ENCODE peak calls at places on chromosome 6, in nine cellular contexts. One of them, this sample, is unnamed.

GRCh38 chr6:50145125-50145524 is 95.4 kb upstream of the DEFB112 start:
- DNase-seq in MM.1S: no peak
- DNase-seq in astrocyte: no peak
- DNase-seq in hepatocyte: no peak
- DNase-seq in GM23338: peak; percentile 31
- DNase-seq in PC-9: no peak
- DNase-seq in psoas muscle: no peak
- DNase-seq in colonic mucosa: no peak
- DNase-seq in PC-3: peak; percentile 39
- DNase-seq in this sample: no peak

GRCh38 chr6:20334334-20334733 is 67.3 kb upstream of the E2F3 start:
- DNase-seq in PC-3: no peak
- DNase-seq in hepatocyte: no peak
- DNase-seq in colonic mucosa: no peak
- DNase-seq in PC-9: no peak
- DNase-seq in MM.1S: no peak
- DNase-seq in psoas muscle: no peak
- DNase-seq in GM23338: peak; percentile 36
- DNase-seq in astrocyte: no peak
- DNase-seq in this sample: no peak

GRCh38 chr6:6823030-6823429 is 234.5 kb downstream of the LY86 start:
- DNase-seq in PC-3: no peak
- DNase-seq in astrocyte: no peak
- DNase-seq in PC-9: no peak
- DNase-seq in MM.1S: no peak
- DNase-seq in psoas muscle: no peak
- DNase-seq in colonic mucosa: no peak
- DNase-seq in GM23338: no peak
- DNase-seq in hepatocyte: no peak
- DNase-seq in this sample: no peak

GRCh38 chr6:161694995-161695394 is 421.1 kb upstream of the AGPAT4 start:
- DNase-seq in colonic mucosa: no peak
- DNase-seq in PC-3: peak; percentile 44
- DNase-seq in MM.1S: peak; percentile 25
- DNase-seq in psoas muscle: no peak
- DNase-seq in GM23338: peak; percentile 75
- DNase-seq in hepatocyte: no peak
- DNase-seq in astrocyte: peak; percentile 5
- DNase-seq in PC-9: no peak
- DNase-seq in this sample: no peak

GRCh38 chr6:11126876-11127275 is 15.4 kb upstream of the ERVFRD-1 start:
- DNase-seq in colonic mucosa: peak; percentile 10
- DNase-seq in GM23338: no peak
- DNase-seq in PC-9: no peak
- DNase-seq in psoas muscle: no peak
- DNase-seq in MM.1S: no peak
- DNase-seq in PC-3: peak; percentile 32
- DNase-seq in hepatocyte: no peak
- DNase-seq in astrocyte: peak; percentile 52
- DNase-seq in this sample: no peak

GRCh38 chr6:159981171-159981571 is 12.3 kb downstream of the IGF2R start:
- DNase-seq in GM23338: no peak
- DNase-seq in PC-3: no peak
- DNase-seq in colonic mucosa: no peak
- DNase-seq in PC-9: no peak
- DNase-seq in MM.1S: no peak
- DNase-seq in astrocyte: no peak
- DNase-seq in hepatocyte: no peak
- DNase-seq in psoas muscle: no peak
- DNase-seq in this sample: no peak

GRCh38 chr6:140360651-140361050 is 986.2 kb upstream of the CITED2 start:
- DNase-seq in hepatocyte: no peak
- DNase-seq in psoas muscle: no peak
- DNase-seq in MM.1S: no peak
- DNase-seq in astrocyte: peak; percentile 48
- DNase-seq in GM23338: no peak
- DNase-seq in PC-9: no peak
- DNase-seq in colonic mucosa: no peak
- DNase-seq in PC-3: no peak
- DNase-seq in this sample: no peak

GRCh38 chr6:134529921-134530320 is 212.0 kb upstream of the SGK1 start:
- DNase-seq in psoas muscle: no peak
- DNase-seq in colonic mucosa: no peak
- DNase-seq in PC-3: peak; percentile 28
- DNase-seq in hepatocyte: peak; percentile 26
- DNase-seq in GM23338: no peak
- DNase-seq in astrocyte: peak; percentile 63
- DNase-seq in PC-9: peak; percentile 81
- DNase-seq in MM.1S: no peak
- DNase-seq in this sample: no peak

GRCh38 chr6:148407372-148407771 is 64.7 kb downstream of the SASH1 start:
- DNase-seq in colonic mucosa: no peak
- DNase-seq in psoas muscle: peak; percentile 68
- DNase-seq in GM23338: no peak
- DNase-seq in hepatocyte: no peak
- DNase-seq in MM.1S: no peak
- DNase-seq in astrocyte: peak; percentile 97
- DNase-seq in PC-9: peak; percentile 86
- DNase-seq in PC-3: peak; percentile 91
- DNase-seq in this sample: no peak

GRCh38 chr6:129607581-129608186 is 102.3 kb downstream of the ARHGAP18 start:
- DNase-seq in PC-3: no peak
- DNase-seq in MM.1S: peak; percentile 69
- DNase-seq in PC-9: no peak
- DNase-seq in colonic mucosa: no peak
- DNase-seq in GM23338: no peak
- DNase-seq in astrocyte: peak; percentile 19
- DNase-seq in hepatocyte: no peak
- DNase-seq in psoas muscle: no peak
- DNase-seq in this sample: no peak

GRCh38 chr6:123640567-123641187 is 3.9 kb upstream of the TRDN start:
- DNase-seq in GM23338: peak; percentile 15
- DNase-seq in colonic mucosa: no peak
- DNase-seq in PC-3: no peak
- DNase-seq in astrocyte: no peak
- DNase-seq in PC-9: no peak
- DNase-seq in hepatocyte: no peak
- DNase-seq in MM.1S: no peak
- DNase-seq in psoas muscle: no peak
- DNase-seq in this sample: no peak

GRCh38 chr6:72420409-72420808 is 201.5 kb upstream of the KCNQ5 start:
- DNase-seq in hepatocyte: no peak
- DNase-seq in psoas muscle: no peak
- DNase-seq in astrocyte: no peak
- DNase-seq in GM23338: no peak
- DNase-seq in colonic mucosa: no peak
- DNase-seq in PC-3: no peak
- DNase-seq in MM.1S: no peak
- DNase-seq in PC-9: no peak
- DNase-seq in this sample: no peak

GRCh38 chr6:119207973-119208725 is 129.7 kb upstream of the FAM184A start:
- DNase-seq in PC-9: no peak
- DNase-seq in astrocyte: peak; percentile 63
- DNase-seq in GM23338: no peak
- DNase-seq in colonic mucosa: peak; percentile 40
- DNase-seq in MM.1S: no peak
- DNase-seq in hepatocyte: no peak
- DNase-seq in psoas muscle: no peak
- DNase-seq in PC-3: peak; percentile 39
- DNase-seq in this sample: no peak

GRCh38 chr6:119299694-119300093 is 49.9 kb downstream of the MAN1A1 start:
- DNase-seq in PC-3: no peak
- DNase-seq in MM.1S: no peak
- DNase-seq in GM23338: no peak
- DNase-seq in PC-9: no peak
- DNase-seq in astrocyte: no peak
- DNase-seq in colonic mucosa: no peak
- DNase-seq in hepatocyte: no peak
- DNase-seq in psoas muscle: no peak
- DNase-seq in this sample: no peak

GRCh38 chr6:109269057-109269456 is 113.2 kb downstream of the CD164 start:
- DNase-seq in GM23338: no peak
- DNase-seq in psoas muscle: no peak
- DNase-seq in PC-3: no peak
- DNase-seq in PC-9: no peak
- DNase-seq in MM.1S: no peak
- DNase-seq in hepatocyte: no peak
- DNase-seq in colonic mucosa: no peak
- DNase-seq in astrocyte: no peak
- DNase-seq in this sample: no peak

GRCh38 chr6:110090876-110091275 is 88.6 kb downstream of the WASF1 start:
- DNase-seq in colonic mucosa: no peak
- DNase-seq in psoas muscle: no peak
- DNase-seq in GM23338: no peak
- DNase-seq in PC-3: no peak
- DNase-seq in PC-9: no peak
- DNase-seq in hepatocyte: no peak
- DNase-seq in MM.1S: no peak
- DNase-seq in astrocyte: no peak
- DNase-seq in this sample: no peak

GRCh38 chr6:7684843-7685242 is 41.1 kb upstream of the BMP6 start:
- DNase-seq in astrocyte: no peak
- DNase-seq in MM.1S: no peak
- DNase-seq in hepatocyte: no peak
- DNase-seq in colonic mucosa: no peak
- DNase-seq in PC-3: no peak
- DNase-seq in psoas muscle: no peak
- DNase-seq in GM23338: peak; percentile 84
- DNase-seq in PC-9: no peak
- DNase-seq in this sample: no peak

GRCh38 chr6:28969129-28969528 is 36.0 kb downstream of the ZNF311 start:
- DNase-seq in GM23338: peak; percentile 65
- DNase-seq in astrocyte: no peak
- DNase-seq in PC-3: no peak
- DNase-seq in MM.1S: no peak
- DNase-seq in hepatocyte: no peak
- DNase-seq in PC-9: no peak
- DNase-seq in psoas muscle: no peak
- DNase-seq in colonic mucosa: no peak
- DNase-seq in this sample: no peak
- TF ChIP-seq CTCF in GM23338: peak; percentile 52
- TF ChIP-seq CTCF in astrocyte: no peak
- TF ChIP-seq CTCF in PC-3: no peak
- TF ChIP-seq CTCF in MM.1S: no peak
- TF ChIP-seq CTCF in hepatocyte: no peak
- TF ChIP-seq CTCF in PC-9: no peak
- TF ChIP-seq CTCF in psoas muscle: no peak
- TF ChIP-seq CTCF in colonic mucosa: no peak
- TF ChIP-seq CTCF in this sample: no peak

DNA sequence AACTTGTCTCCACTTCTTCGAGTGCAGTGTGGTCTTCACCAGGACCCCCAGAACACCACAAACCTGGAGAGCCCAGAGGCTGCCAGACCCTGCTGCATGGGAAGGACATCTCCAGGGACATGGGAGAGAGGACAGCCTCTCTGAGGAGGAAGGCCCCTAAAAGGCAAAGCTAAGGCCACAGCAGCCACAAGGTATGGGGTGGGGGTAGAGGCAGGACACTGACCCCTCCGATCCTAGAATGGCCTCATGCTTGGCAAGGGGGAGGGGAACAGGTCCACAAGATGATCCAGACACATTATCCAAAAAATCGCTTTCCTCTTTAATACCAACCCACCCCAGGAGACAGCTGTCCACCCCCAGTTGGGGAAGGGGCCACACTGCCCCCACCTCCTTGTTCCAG is 1.9 kb downstream of the B3GALT4 start:
- DNase-seq in GM23338: no peak
- DNase-seq in astrocyte: no peak
- DNase-seq in PC-9: no peak
- DNase-seq in MM.1S: no peak
- DNase-seq in psoas muscle: no peak
- DNase-seq in hepatocyte: no peak
- DNase-seq in PC-3: no peak
- DNase-seq in colonic mucosa: no peak
- DNase-seq in this sample: no peak
- H3K27ac ChIP-seq in GM23338: peak overlapping the region; percentile 39
- H3K27ac ChIP-seq in astrocyte: no peak overlapping the region
- H3K27ac ChIP-seq in PC-9: no peak overlapping the region
- H3K27ac ChIP-seq in MM.1S: no peak overlapping the region
- H3K27ac ChIP-seq in psoas muscle: peak overlapping the region; percentile 23
- H3K27ac ChIP-seq in hepatocyte: no peak overlapping the region
- H3K27ac ChIP-seq in PC-3: no peak overlapping the region
- H3K27ac ChIP-seq in colonic mucosa: no peak overlapping the region
- H3K27ac ChIP-seq in this sample: no peak overlapping the region

DNA sequence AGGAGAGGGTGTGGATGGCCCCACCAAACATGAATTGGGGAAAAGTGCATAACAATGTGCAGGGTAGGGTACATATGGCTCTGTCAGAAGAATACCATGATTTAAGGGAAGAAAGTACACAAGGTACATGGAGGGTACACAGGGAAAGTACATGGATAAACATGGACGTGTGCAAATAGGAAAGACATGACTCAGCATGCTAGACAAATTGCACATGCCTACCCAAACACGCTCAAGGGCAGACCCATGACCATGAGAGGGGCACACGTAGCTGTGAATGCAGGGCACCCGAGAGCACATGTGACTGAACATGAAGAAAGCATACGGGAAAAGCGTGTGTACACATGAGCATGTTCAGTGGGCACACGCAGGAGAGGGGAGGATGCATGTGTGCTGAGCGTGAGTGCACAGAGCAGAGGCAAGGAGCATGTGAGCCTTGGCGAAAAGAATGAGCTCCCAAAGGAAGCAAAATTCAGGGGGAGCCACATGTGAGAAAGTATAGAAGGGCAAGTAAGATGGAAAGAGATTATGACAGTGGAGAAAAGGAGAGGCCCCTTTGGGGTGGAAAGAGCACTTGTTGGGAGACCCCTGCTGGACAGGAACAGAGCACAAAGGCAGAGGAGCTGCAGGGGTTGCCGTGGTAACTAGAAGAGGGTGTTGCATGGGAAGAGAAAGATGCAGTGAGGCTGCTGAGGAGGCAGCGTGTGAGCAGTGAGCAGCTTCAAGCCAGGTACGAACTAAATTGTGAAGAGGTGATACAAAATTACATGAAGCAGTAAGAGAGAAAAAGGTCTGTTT is 17.8 kb downstream of the OR2H2 start:
- DNase-seq in astrocyte: peak; percentile 6
- DNase-seq in PC-9: no peak
- DNase-seq in hepatocyte: peak; percentile 54
- DNase-seq in psoas muscle: no peak
- DNase-seq in GM23338: peak; percentile 90
- DNase-seq in colonic mucosa: no peak
- DNase-seq in PC-3: peak; percentile 23
- DNase-seq in MM.1S: peak; percentile 12
- DNase-seq in this sample: no peak
- H3K36me3 ChIP-seq in astrocyte: peaks cover 36% of the 10 kb centered on the region
- H3K36me3 ChIP-seq in PC-9: no peaks in the 10 kb centered on the region
- H3K36me3 ChIP-seq in hepatocyte: no peaks in the 10 kb centered on the region
- H3K36me3 ChIP-seq in psoas muscle: no peaks in the 10 kb centered on the region
- H3K36me3 ChIP-seq in GM23338: peaks cover 57% of the 10 kb centered on the region
- H3K36me3 ChIP-seq in colonic mucosa: no peaks in the 10 kb centered on the region
- H3K36me3 ChIP-seq in PC-3: no peaks in the 10 kb centered on the region
- H3K36me3 ChIP-seq in MM.1S: no peaks in the 10 kb centered on the region
- H3K36me3 ChIP-seq in this sample: peaks cover 49% of the 10 kb centered on the region

GRCh38 chr6:165042912-165043311 is 266.5 kb downstream of the C6orf118 start:
- DNase-seq in colonic mucosa: no peak
- DNase-seq in PC-3: peak; percentile 8
- DNase-seq in MM.1S: no peak
- DNase-seq in astrocyte: no peak
- DNase-seq in PC-9: no peak
- DNase-seq in psoas muscle: no peak
- DNase-seq in hepatocyte: no peak
- DNase-seq in GM23338: peak; percentile 35
- DNase-seq in this sample: no peak
- TF ChIP-seq CTCF in colonic mucosa: no peak
- TF ChIP-seq CTCF in PC-3: peak; percentile 33
- TF ChIP-seq CTCF in MM.1S: no peak
- TF ChIP-seq CTCF in astrocyte: no peak
- TF ChIP-seq CTCF in PC-9: no peak
- TF ChIP-seq CTCF in psoas muscle: no peak
- TF ChIP-seq CTCF in hepatocyte: no peak
- TF ChIP-seq CTCF in GM23338: peak; percentile 29
- TF ChIP-seq CTCF in this sample: no peak

GRCh38 chr6:145802141-145802540 is 12.5 kb downstream of the FBXO30 start:
- DNase-seq in hepatocyte: no peak
- DNase-seq in GM23338: no peak
- DNase-seq in astrocyte: no peak
- DNase-seq in psoas muscle: no peak
- DNase-seq in colonic mucosa: no peak
- DNase-seq in PC-9: no peak
- DNase-seq in PC-3: no peak
- DNase-seq in MM.1S: no peak
- DNase-seq in this sample: no peak
- H3K27ac ChIP-seq in hepatocyte: no peak overlapping the region
- H3K27ac ChIP-seq in GM23338: no peak overlapping the region
- H3K27ac ChIP-seq in astrocyte: no peak overlapping the region
- H3K27ac ChIP-seq in psoas muscle: no peak overlapping the region
- H3K27ac ChIP-seq in colonic mucosa: no peak overlapping the region
- H3K27ac ChIP-seq in PC-9: no peak overlapping the region
- H3K27ac ChIP-seq in PC-3: no peak overlapping the region
- H3K27ac ChIP-seq in MM.1S: no peak overlapping the region
- H3K27ac ChIP-seq in this sample: no peak overlapping the region

This sample was measured in suprapubic skin.